ENCODE peak calls at places on chromosome 14, in eight cellular contexts. R is fibroblast of the aortic adventitia, H is OCI-M1, N is A172, B is GM12865, A is activated T-cell treated with anti-CD3 and anti-CD28 coated beads for 1 hour, Z is PC-3, M is EL. Q is an unnamed sample.

GRCh38 chr14:20642182-20642581 is 691 bp upstream of the OR6S1 start:
- DNase-seq in R (no peak), H (no peak), N (no peak), B (no peak), A (no peak), Z (no peak), M (no peak), Q (no peak)

GRCh38 chr14:105646175-105646574 is 119.8 kb downstream of the TMEM121 start:
- DNase-seq in R (no peak), H (no peak), N (no peak), B (peak), A (no peak), Z (no peak), M (no peak), Q (no peak)

GRCh38 chr14:76603713-76604112 is 157.6 kb upstream of the VASH1 start:
- DNase-seq in R (no peak), H (no peak), N (no peak), B (no peak), A (no peak), Z (no peak), M (no peak), Q (no peak)

GRCh38 chr14:71130491-71131179 is 223.4 kb downstream of the PCNX1 start:
- DNase-seq in R (peak), H (peak), N (peak), B (peak), A (no peak), Z (peak), M (peak), Q (no peak)

GRCh38 chr14:53501361-53502320 is 348.5 kb upstream of the DDHD1 start:
- DNase-seq in R (peak), H (no peak), N (no peak), B (no peak), A (no peak), Z (no peak), M (peak), Q (no peak)

GRCh38 chr14:35050652-35051051 is 4.6 kb downstream of the FAM177A1 start:
- DNase-seq in R (peak), H (peak), N (peak), B (no peak), A (no peak), Z (peak), M (peak), Q (no peak)

GRCh38 chr14:68174446-68174845 is 354.9 kb downstream of the RAD51B start:
- DNase-seq in R (peak), H (no peak), N (no peak), B (no peak), A (no peak), Z (peak), M (no peak), Q (no peak)

GRCh38 chr14:77653473-77653872 is 37.0 kb upstream of the SPTLC2 start:
- DNase-seq in R (no peak), H (no peak), N (no peak), B (no peak), A (no peak), Z (no peak), M (no peak), Q (no peak)

GRCh38 chr14:24986206-24986893 is 63.6 kb downstream of the STXBP6 start:
- DNase-seq in R (no peak), H (no peak), N (no peak), B (no peak), A (no peak), Z (no peak), M (no peak), Q (no peak)

GRCh38 chr14:97385727-97386126 is 588.5 kb downstream of the VRK1 start:
- DNase-seq in R (no peak), H (no peak), N (no peak), B (no peak), A (no peak), Z (no peak), M (no peak), Q (no peak)

GRCh38 chr14:100861188-100861936 is 35.4 kb downstream of the MEG3 start:
- DNase-seq in R (no peak), H (no peak), N (no peak), B (no peak), A (no peak), Z (no peak), M (no peak), Q (no peak)